ENCODE peak calls at places on chromosomes 3 and 15, in five cellular contexts. Y is IMR-90, B is neuronal stem cell, Z is H1, N is trophoblast cell. X is an unnamed sample.

GRCh38 chr3:66495633-66496032 is 5.2 kb downstream of the LRIG1 start:
- DNase-seq in N (no peak), Z (no peak), B (peak), Y (no peak), X (no peak)

GRCh38 chr3:127171320-127171719 is 21.6 kb upstream of the PRR23E start:
- DNase-seq in N (no peak), Y (no peak), B (no peak), Z (no peak), X (no peak)

GRCh38 chr15:38490231-38490630 is 36.3 kb downstream of the FAM98B start:
- DNase-seq in Z (no peak), B (no peak), N (no peak), Y (peak), X (peak)

GRCh38 chr3:146532406-146532805 is 12.0 kb downstream of the PLSCR1 start:
- DNase-seq in Z (no peak), B (no peak), Y (no peak), N (peak), X (peak)

GRCh38 chr3:123336001-123336400 is 112.9 kb downstream of the ADCY5 start:
- DNase-seq in Y (no peak), Z (no peak), B (no peak), N (no peak), X (no peak)

GRCh38 chr15:58546635-58547627 is 115.1 kb downstream of the LIPC start:
- DNase-seq in B (no peak), N (peak), Z (no peak), Y (peak), X (peak)

GRCh38 chr3:194321666-194322640 is 29.2 kb downstream of the CPN2 start:
- DNase-seq in Y (no peak), Z (no peak), N (no peak), B (no peak), X (no peak)

GRCh38 chr3:159210336-159210735 is 408.5 kb downstream of the MFSD1 start:
- DNase-seq in Y (no peak), Z (no peak), N (no peak), B (no peak), X (no peak)

GRCh38 chr3:99477650-99478049 is 160.7 kb upstream of the COL8A1 start:
- DNase-seq in Z (no peak), Y (no peak), B (no peak), N (no peak), X (no peak)

GRCh38 chr3:14410501-14411165 is 8.2 kb downstream of the SLC6A6 start:
- DNase-seq in B (no peak), N (peak), Z (no peak), Y (peak), X (peak)

GRCh38 chr3:156149781-156150375 is 29.5 kb downstream of the KCNAB1 start:
- DNase-seq in Z (no peak), B (no peak), N (no peak), Y (no peak), X (no peak)

GRCh38 chr15:45200799-45201556 is 13.2 kb upstream of the SHF start:
- DNase-seq in B (peak), N (peak), Y (peak), Z (peak), X (peak)

GRCh38 chr3:44509985-44510360 is 32.5 kb upstream of the ZNF445 start:
- DNase-seq in B (peak), N (no peak), Z (no peak), Y (peak), X (peak)

GRCh38 chr3:9247361-9248231 is 1.9 kb downstream of the SRGAP3 start:
- DNase-seq in B (no peak), N (no peak), Z (no peak), Y (no peak), X (no peak)

GRCh38 chr3:181930105-181930504 is 218.4 kb downstream of the SOX2 start:
- DNase-seq in Y (no peak), B (no peak), Z (no peak), N (no peak), X (no peak)

GRCh38 chr3:70064194-70064787 is 64.8 kb downstream of the SAMMSON start:
- DNase-seq in Z (no peak), B (peak), Y (peak), N (no peak), X (peak)

GRCh38 chr3:111070772-111071256 is 802 bp upstream of the NECTIN3 start:
- DNase-seq in B (no peak), Z (no peak), N (peak), Y (no peak), X (no peak)

GRCh38 chr3:58179235-58180098 is 31.3 kb downstream of the DNASE1L3 start:
- DNase-seq in N (no peak), B (no peak), Y (no peak), Z (no peak), X (no peak)

GRCh38 chr15:68704496-68705021 is 116.1 kb downstream of the ANP32A start:
- DNase-seq in B (no peak), Z (no peak), N (no peak), Y (peak), X (peak)

GRCh38 chr3:23002846-23003800 is 200.0 kb upstream of the UBE2E2 start:
- DNase-seq in N (no peak), B (no peak), Z (no peak), Y (peak), X (no peak)

GRCh38 chr3:161355508-161355907 is 15.8 kb downstream of the SPTSSB start:
- DNase-seq in Z (no peak), Y (no peak), N (no peak), B (no peak), X (no peak)

GRCh38 chr15:23869391-23869790 is 182.3 kb upstream of the NDN start:
- DNase-seq in Y (no peak), N (no peak), Z (peak), B (peak), X (peak)

GRCh38 chr15:62071711-62072308 is 5.0 kb downstream of the C2CD4A start:
- DNase-seq in B (no peak), N (no peak), Z (no peak), Y (peak), X (peak)

GRCh38 chr3:35857004-35857403 is 217.7 kb downstream of the ARPP21 start:
- DNase-seq in Y (no peak), Z (no peak), N (no peak), B (no peak), X (no peak)

GRCh38 chr3:117962750-117963149 is 1071.9 kb downstream of the IGSF11 start:
- DNase-seq in B (no peak), N (no peak), Y (peak), Z (no peak), X (no peak)

GRCh38 chr15:31427411-31427810 is 100.8 kb downstream of the KLF13 start:
- DNase-seq in N (no peak), Y (no peak), B (no peak), Z (no peak), X (peak)

GRCh38 chr15:81023483-81024264 is 23.0 kb downstream of the TLNRD1 start:
- DNase-seq in Z (no peak), B (no peak), Y (peak), N (peak), X (peak)

GRCh38 chr3:37310666-37311050 is 136.3 kb upstream of the LRRFIP2 start:
- DNase-seq in Z (no peak), B (no peak), N (no peak), Y (peak), X (peak)

GRCh38 chr3:105014631-105015030 is 352.1 kb upstream of the ALCAM start:
- DNase-seq in N (no peak), Z (no peak), Y (peak), B (no peak), X (peak)

GRCh38 chr15:34055868-34056595 is 17.0 kb upstream of the AVEN start:
- DNase-seq in B (no peak), N (peak), Z (no peak), Y (peak), X (peak)

GRCh38 chr3:197378987-197379718 is 80.7 kb upstream of the DLG1 start:
- DNase-seq in Y (no peak), B (no peak), N (no peak), Z (no peak), X (no peak)

GRCh38 chr3:28290863-28291300 is 49.5 kb downstream of the CMC1 start:
- DNase-seq in Y (no peak), B (no peak), N (no peak), Z (no peak), X (no peak)

DNA sequence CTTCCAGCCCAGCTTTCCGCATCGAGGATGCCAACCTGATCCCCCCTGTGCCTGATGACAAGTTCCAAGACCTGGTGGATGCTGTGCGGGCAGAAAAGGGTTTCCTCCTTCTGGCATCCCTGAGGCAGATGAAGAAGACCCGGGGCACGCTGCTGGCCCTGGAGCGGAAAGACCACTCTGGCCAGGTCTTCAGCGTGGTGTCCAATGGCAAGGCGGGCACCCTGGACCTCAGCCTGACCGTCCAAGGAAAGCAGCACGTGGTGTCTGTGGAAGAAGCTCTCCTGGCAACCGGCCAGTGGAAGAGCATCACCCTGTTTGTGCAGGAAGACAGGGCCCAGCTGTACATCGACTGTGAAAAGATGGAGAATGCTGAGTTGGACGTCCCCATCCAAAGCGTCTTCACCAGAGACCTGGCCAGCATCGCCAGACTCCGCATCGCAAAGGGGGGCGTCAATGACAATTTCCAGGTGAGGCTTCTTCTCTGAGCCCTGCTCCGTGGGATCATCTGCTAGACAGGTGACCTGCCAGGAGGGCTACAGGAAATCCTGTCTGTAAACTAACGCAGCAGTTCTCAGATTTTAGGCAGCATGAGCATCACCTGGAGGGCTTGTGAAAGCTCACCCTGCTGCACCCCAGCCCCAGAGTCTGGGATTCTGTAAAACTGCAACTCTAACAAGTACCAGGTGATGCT is 1.6 kb downstream of the THBS1 start:
- DNase-seq in Y (peak), N (no peak), Z (no peak), B (no peak), X (peak)
- H3K4me3 ChIP-seq in Y (peak), N (peak), Z (peak), B (no peak), X (peak)

GRCh38 chr15:56341201-56341600 is 24.0 kb upstream of the TEX9 start:
- DNase-seq in Y (no peak), Z (no peak), B (no peak), N (peak), X (no peak)

GRCh38 chr15:56346414-56346813 is 18.8 kb upstream of the TEX9 start:
- DNase-seq in N (no peak), Z (no peak), B (no peak), Y (no peak), X (no peak)

GRCh38 chr15:56342653-56343052 is 22.6 kb upstream of the TEX9 start:
- DNase-seq in Z (no peak), B (no peak), N (peak), Y (no peak), X (no peak)

GRCh38 chr15:56339594-56339993 is 25.6 kb upstream of the TEX9 start:
- DNase-seq in N (peak), Y (no peak), Z (no peak), B (no peak), X (no peak)

GRCh38 chr15:56343879-56344278 is 21.3 kb upstream of the TEX9 start:
- DNase-seq in Y (no peak), Z (no peak), N (no peak), B (no peak), X (no peak)
- H3K4me2 ChIP-seq in Y (no peak), Z (no peak), N (no peak), B (no peak), X (no peak)

DNA sequence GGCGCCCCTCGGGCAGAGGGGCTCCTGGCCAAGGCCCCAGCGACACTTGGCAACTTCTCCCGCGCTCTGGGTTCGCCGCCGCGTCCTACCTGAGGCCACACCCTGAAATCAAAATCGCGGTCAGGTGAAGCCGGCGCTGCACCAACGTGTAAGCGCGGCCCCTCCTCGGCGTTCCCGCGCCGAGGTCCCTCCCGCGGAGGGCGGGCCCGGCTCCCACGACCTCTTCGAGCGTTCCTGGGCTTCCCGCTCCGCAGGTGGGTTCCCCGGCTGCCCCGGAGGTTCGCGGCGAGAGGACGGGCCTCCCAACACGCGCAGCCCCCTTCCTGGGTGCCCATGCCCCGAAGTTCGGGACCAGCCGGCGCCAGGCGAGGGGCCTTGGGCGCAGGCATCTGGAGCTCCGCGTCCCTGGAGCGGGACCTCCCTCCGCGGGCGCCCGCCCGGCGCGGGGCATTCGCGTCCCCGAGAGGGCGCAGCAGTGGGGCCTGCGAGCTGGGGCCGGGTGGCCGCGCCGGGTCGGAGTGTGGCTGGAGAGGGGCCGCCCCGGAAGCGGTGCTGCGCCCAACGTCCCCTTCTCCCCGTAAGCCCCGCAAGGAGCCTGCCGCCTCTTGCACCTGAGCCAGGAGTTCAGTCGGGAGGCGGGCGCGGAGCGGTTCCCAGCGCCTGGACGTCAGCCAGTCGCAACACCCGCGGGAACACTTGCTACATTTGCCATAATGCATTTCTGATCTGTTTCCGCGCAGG is 13.7 kb downstream of the PAK6 start:
- DNase-seq in Y (no peak), Z (peak), N (no peak), B (peak), X (no peak)
- H3K14ac ChIP-seq in Y (no peak), Z (no peak), N (peak), B (peak), X (peak)

GRCh38 chr15:77944002-77944867 is 133.3 kb downstream of the TBC1D2B start:
- DNase-seq in Z (peak), N (peak), Y (peak), B (peak), X (peak)
- H3K4me3 ChIP-seq in Z (peak), N (peak), Y (peak), B (peak), X (peak)

GRCh38 chr3:112127522-112128494 is 5.2 kb downstream of the GCSAM start:
- DNase-seq in B (no peak), N (peak), Y (no peak), Z (no peak), X (no peak)

GRCh38 chr3:112124901-112125607 is 8.0 kb downstream of the GCSAM start:
- DNase-seq in B (no peak), Y (no peak), N (no peak), Z (no peak), X (no peak)

GRCh38 chr3:112128843-112129727 is 4.0 kb downstream of the GCSAM start:
- DNase-seq in N (peak), Y (peak), B (no peak), Z (no peak), X (peak)

GRCh38 chr3:112123548-112123947 is 9.5 kb downstream of the GCSAM start:
- DNase-seq in Z (no peak), B (no peak), N (no peak), Y (no peak), X (no peak)

DNA sequence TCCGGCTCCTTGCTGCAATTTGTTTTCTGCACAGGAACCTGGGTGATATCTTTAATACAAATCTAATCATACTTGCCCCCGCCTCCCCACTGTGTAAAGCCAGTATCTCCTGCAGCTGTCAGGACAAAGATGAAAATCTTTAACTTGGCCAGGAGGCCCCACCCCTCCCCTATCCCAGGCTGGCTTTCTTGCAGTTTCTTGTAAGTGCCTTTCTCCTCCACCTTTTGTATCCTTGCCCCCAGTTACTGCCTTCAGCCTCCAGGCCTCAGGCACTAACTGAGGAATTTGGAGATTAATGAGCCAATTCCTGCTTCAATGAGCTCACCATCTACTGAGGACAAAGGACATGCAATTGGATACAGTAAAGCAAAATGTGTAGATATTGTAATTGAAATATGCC is 6.5 kb downstream of the GCSAM start:
- DNase-seq in Z (no peak), N (peak), Y (peak), B (peak), X (no peak)
- H3K4me2 ChIP-seq in Z (peak), N (peak), Y (peak), B (no peak), X (no peak)

DNA sequence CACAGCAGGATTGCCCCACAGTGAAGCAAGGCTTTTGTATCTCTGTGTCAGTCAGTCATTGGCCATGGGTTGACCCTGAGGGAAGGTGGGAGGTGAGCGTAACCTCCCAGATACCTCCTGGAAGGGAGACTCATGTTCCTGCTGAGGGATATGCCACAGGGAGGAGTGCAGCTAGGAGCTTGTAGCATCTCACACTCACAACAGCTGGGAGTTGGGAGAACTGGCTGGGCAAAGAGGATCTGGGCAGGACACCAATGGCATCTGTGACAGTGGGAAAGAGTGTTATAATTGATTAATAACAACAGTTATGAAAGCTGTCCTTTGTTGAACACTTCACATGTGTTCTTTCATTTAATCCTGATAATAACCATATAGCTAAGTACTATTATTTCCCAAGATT is 171.0 kb downstream of the TLE3 start:
- DNase-seq in Z (no peak), N (no peak), B (no peak), Y (no peak), X (no peak)
- H3K14ac ChIP-seq in Z (no peak), N (no peak), B (no peak), Y (no peak), X (no peak)

DNA sequence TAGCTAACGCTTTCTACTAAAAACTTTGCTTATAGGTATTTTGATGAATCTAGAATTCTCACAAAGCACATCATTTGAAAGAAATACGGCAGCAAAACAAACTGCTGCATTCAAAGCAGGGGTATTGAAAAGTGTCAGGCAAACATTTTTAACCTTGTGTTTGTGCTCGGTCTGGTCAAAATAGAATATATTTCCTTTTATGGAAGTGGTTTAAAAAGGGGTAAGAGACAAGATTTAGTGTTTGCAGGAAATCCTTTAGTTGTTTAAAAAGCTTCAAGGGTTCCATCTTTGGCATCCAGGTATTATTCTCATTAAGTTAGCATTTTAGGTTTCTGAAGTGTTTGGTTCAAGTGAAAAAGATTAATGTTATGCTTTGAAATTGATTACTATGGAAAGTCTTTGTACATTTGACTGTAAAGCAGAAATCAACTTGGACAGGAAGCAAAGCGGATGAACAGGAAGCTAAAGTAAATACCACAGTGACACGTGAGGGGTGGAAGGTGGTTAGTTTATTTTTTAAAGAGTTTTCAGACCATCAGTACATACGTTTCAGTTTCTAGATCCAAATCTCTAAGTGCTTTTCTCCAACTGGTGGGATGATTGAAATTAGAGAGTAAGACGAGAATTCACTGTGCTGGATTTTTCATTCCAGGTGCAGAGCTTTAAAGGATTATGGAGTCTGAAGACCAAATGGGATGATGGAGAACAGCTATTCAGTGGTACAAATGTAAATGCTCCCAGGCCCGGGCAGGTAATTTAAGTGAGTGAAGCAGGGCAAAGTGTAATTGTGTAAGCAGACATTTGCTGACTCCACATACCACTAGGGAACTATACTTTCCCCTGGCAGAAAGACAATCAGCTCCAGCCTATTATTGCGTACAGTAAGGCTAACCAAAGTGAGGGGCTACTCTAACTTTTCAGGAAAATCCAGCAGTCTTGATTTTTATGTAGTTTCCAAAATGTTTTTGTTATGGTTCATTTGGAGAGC is 341.8 kb upstream of the TBL1XR1 start:
- DNase-seq in Z (no peak), Y (peak), B (no peak), N (no peak), X (peak)
- H3K4me3 ChIP-seq in Z (no peak), Y (no peak), B (no peak), N (no peak), X (no peak)